ENCODE peak calls at places on chromosomes 5 and 9, in four cellular contexts. Y is lower lobe of right lung; C is CD8-positive, alpha-beta T cell; Q is spleen. L is an unnamed sample.

GRCh38 chr5:178940569-178941360 is at the start of gene ZNF454:
- DNase-seq in Y (peak), C (no peak), Q (peak), L (no peak)

GRCh38 chr5:141488591-141489478 is at the start of gene PCDHGC5:
- DNase-seq in Y (no peak), C (no peak), Q (no peak), L (no peak)

GRCh38 chr9:124510650-124511425 is 3.6 kb upstream of the NR5A1 start:
- DNase-seq in Y (no peak), C (no peak), Q (no peak), L (no peak)

GRCh38 chr5:170439246-170439943 is 50.2 kb upstream of the KCNMB1 start:
- DNase-seq in Y (no peak), C (no peak), Q (no peak), L (no peak)

GRCh38 chr5:68872088-68872842 is 221.5 kb upstream of the SLC30A5 start:
- DNase-seq in Y (no peak), C (no peak), Q (no peak), L (no peak)

GRCh38 chr5:154313360-154314017 is 123.0 kb downstream of the GALNT10 start:
- DNase-seq in Y (no peak), C (no peak), Q (no peak), L (no peak)

GRCh38 chr5:143605403-143606005 is 202.0 kb upstream of the NR3C1 start:
- DNase-seq in Y (no peak), C (no peak), Q (no peak), L (peak)

GRCh38 chr9:120965344-120966004 is 38.9 kb upstream of the TRAF1 start:
- DNase-seq in Y (no peak), C (no peak), Q (no peak), L (no peak)

GRCh38 chr5:25754895-25755294 is 1110.1 kb upstream of the CDH10 start:
- DNase-seq in Y (no peak), C (no peak), Q (no peak), L (no peak)

GRCh38 chr9:132411091-132411508 is 1.1 kb downstream of the CFAP77 start:
- DNase-seq in Y (peak), C (peak), Q (peak), L (peak)

GRCh38 chr5:168357881-168358280 is 66.4 kb downstream of the WWC1 start:
- DNase-seq in Y (no peak), C (no peak), Q (no peak), L (no peak)

GRCh38 chr5:168353216-168353957 is 61.9 kb downstream of the WWC1 start:
- DNase-seq in Y (no peak), C (no peak), Q (no peak), L (no peak)

GRCh38 chr5:168356592-168356991 is 65.1 kb downstream of the WWC1 start:
- DNase-seq in Y (no peak), C (no peak), Q (no peak), L (no peak)

GRCh38 chr5:168356171-168356570 is 64.7 kb downstream of the WWC1 start:
- DNase-seq in Y (no peak), C (no peak), Q (no peak), L (no peak)

DNA sequence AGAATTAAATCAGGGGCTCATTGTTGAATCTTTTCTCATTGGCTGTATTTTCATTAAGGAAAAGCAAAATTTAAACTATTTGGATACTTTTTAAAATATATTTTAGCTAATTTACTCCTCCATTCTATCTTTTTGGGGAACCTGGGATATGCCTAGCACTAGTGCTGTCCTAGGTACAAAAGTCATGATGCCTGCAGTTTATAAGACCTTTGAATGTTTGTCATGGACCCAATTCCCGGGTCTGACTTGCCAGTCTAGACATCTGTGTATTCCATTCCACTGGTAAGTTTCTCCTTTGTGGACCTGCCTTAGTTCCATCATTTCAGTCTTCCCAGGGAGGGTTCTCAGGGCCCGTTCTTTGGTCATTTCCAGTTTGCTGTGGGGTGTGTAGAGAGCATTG is 63.0 kb downstream of the WWC1 start:
- DNase-seq in Y (no peak), C (no peak), Q (no peak), L (no peak)
- H3K27ac ChIP-seq in Y (no peak), C (no peak), Q (no peak), L (no peak)

DNA sequence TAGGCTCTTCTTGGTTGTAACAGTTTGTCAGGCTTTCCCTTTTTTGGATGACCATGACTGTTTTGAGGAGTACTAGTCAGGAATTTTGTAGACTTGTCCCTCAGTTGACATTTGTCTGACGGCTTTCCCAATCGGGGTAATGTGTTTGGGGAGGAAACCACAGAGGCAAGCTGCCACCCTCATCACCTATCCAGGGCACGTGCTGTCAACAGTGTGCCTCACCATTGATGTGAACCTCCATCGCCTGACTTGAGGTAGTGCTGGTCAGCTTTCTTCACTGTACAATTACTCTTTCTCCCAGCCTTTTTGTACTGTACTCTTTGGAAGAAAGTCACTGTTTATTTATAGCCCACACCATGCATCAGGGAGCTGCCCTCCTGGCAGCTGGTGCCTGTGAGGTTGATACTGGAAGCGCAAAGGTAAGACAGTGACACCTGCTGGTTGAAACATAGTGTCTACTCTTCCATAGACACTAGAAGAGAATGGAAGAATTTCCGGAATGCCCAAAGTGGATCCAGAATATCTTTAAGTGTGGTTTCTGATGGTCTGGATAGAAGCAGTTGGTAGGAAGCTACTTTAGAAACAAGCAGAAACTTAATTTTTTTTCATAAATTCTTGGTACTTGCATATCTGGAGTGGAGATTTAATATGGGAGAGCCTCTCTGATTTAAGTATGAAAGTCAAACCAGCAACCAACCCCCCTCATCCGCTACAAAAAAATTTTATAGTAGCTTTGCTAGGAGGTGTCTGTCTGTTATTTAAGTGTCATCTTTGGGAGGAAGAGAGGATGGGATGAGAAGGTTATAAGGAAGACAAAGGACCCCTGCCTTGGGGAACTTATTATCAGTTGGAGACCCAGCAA is 69.3 kb downstream of the SNX30 start:
- DNase-seq in Y (no peak), C (no peak), Q (no peak), L (peak)
- H3K27ac ChIP-seq in Y (no peak), C (no peak), Q (no peak), L (no peak)

GRCh38 chr9:37509536-37509935 is 23.8 kb downstream of the POLR1E start:
- DNase-seq in Y (no peak), C (no peak), Q (no peak), L (no peak)
- H3K27ac ChIP-seq in Y (no peak), C (no peak), Q (no peak), L (no peak)

GRCh38 chr9:133887540-133888047 is 104.5 kb downstream of the VAV2 start:
- DNase-seq in Y (no peak), C (no peak), Q (no peak), L (no peak)
- H3K27ac ChIP-seq in Y (no peak), C (no peak), Q (no peak), L (no peak)

GRCh38 chr5:96329294-96329693 is 103.8 kb downstream of the PCSK1 start:
- DNase-seq in Y (no peak), C (no peak), Q (no peak), L (no peak)

GRCh38 chr5:96331210-96331609 is 101.8 kb downstream of the PCSK1 start:
- DNase-seq in Y (no peak), C (no peak), Q (no peak), L (no peak)

GRCh38 chr5:96331681-96332361 is 101.2 kb downstream of the PCSK1 start:
- DNase-seq in Y (no peak), C (no peak), Q (no peak), L (no peak)

GRCh38 chr5:96330532-96331140 is 102.4 kb downstream of the PCSK1 start:
- DNase-seq in Y (no peak), C (no peak), Q (no peak), L (no peak)

DNA sequence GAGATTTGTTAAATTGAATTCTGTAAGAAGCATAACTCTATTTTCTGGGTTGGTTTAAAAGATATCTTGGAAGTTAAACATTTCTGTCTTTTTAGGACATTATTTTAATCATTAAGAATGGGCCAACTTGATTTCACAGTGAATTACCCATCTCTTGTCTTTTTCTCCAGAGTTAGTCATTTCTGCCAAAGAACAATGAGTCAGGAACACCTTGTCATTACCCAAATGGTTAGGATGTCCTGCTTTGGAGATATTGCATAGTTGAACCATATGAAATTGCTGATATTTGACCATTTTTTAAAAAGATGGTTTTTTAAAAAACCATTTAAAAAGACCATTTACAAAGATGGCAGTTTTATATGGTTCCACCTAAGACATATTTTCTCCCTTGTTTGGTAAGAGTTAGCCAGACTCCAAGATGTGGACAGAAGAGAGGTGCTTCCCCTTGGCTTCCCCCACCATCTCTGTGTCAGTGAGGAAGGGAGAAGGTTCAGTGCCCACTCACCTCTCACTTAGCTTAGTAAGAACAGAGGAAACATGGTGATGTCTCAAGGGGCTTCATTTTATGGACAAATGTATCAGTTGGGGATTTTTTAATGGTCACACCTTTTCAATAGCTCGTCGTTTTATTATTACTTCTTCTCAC is 103.0 kb downstream of the PCSK1 start:
- DNase-seq in Y (no peak), C (no peak), Q (no peak), L (no peak)
- H3K27ac ChIP-seq in Y (no peak), C (no peak), Q (no peak), L (no peak)

GRCh38 chr9:137204731-137205125 is 720 bp downstream of the TMEM203 start:
- DNase-seq in Y (no peak), C (no peak), Q (no peak), L (no peak)

GRCh38 chr9:137202966-137203365 is 2.4 kb upstream of the TPRN start:
- DNase-seq in Y (no peak), C (no peak), Q (no peak), L (no peak)

GRCh38 chr9:137200311-137201204 is at the start of gene TPRN:
- DNase-seq in Y (peak), C (peak), Q (peak), L (peak)

GRCh38 chr9:137201205-137201868 is 796 bp upstream of the TPRN start:
- DNase-seq in Y (no peak), C (no peak), Q (no peak), L (no peak)

DNA sequence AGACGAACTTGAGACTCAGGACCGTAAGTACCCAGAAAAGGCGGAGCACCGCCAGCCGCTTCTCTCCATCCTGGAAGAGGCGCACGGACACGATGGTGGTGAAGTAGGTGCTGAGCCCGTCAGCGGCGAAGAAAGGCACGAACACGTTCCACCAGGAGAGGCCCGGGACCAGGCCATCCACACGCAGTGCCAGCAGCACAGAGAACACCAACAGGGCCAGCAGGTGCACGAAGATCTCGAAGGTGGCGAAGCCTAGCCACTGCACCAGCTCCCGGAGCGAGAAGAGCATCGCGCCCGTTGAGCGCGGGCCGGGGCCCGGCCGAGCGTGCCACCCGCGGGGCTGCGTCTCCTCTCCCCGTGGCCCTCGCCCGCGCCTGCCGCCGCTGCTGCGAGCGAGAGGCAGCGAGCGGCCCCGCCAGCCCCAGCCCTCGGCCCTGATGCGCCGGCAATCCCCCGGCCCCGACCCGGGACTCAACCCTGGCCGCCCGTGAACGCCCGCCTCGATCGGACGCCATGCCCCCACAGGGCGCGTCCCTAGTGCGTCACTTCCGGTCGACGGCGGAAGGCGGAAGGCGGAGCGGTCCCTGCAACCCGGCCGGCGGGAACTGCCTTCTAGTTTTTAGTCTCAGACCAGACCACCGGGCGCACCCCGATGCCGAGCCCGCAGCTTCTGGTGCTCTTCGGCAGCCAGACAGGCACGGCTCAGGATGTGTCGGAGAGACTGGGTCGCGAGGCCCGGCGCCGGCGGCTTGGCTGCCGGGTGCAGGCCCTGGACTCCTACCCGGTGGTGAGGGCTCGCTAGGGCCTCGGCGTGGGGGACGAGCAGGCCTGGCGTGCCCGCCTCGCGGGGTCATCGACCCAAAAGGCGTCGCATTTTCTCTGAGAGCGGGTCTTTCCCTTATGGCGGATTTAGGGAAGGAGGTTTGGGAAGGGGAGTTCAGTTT is at the start of the genes NDOR1 and TMEM203:
- DNase-seq in Y (peak), C (peak), Q (peak), L (peak)
- H3K27ac ChIP-seq in Y (peak), C (peak), Q (peak), L (peak)

DNA sequence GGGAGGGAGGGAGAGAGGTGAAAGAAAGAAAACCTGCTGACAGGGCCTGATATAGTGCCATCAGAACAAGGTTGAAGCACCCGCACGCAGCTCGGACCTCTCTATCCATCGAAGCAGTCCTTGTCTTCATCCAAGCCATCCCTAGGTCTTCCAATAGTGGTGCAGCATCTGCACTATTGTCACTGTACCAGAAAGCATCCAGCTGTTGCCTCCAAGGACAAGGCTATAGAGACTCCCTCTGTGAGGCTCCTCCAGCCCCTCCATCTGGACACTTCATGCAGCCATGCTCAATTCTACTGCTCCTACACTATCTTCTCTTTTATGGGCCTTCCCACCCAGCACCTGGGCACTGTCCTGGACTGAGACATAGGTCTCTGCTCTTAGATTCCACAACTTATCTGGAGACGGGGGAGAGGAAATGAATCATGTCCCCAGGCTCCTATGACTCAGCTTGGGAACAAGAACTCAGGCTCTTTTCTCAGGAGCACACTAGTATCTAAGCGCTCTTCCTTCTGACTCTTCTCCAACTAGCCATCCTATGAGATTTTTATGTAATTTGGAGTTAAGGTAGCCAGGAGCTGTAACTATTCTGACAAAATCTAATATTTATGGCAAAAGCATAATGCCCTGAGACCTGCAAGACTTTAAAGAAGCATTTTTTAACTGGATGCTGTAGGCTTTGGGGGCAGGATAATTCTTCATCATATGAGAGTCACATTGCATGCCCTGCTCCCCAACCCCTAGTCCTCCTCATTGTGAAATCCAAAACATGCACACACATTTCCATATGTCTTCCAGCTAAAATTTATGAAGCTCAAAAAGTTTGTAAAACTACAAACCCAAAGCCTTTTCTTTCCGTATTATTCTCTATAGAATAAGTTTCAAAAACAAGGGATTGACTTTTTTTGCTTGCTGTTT is 446.8 kb downstream of the CCDC171 start:
- DNase-seq in Y (no peak), C (no peak), Q (no peak), L (no peak)
- H3K27ac ChIP-seq in Y (no peak), C (no peak), Q (no peak), L (no peak)

DNA sequence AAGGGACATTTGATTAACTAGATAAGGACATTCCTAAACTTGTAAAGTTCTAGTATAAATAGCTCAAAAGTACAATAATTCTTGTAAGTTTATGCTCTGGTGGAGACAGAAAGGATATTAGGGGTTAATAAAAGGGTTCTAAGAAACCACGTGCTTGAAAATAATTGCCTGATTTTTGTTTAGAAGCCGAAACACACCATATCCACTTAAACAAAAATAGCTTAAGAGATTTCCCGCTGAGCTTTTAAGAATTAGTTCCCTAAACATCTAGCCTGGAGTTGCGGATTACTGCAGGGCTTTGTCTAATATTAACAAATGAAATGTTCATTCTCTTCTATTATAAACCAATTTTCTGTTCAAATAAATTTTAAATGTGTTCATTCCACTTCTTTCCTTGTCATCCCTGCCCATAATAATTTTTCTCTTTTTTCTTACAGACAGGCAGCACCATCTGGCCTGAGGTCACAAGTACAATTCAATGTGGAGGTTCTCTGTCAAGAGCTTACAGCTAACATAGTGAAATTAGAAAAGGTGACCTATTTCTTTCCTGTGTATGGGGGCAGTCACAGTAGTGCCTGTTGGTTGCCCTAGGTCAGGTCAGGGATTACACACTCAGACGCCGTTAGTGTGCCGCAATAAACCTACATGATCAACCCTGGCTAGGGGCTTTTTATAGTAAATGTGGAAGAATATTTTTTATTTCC is 65.3 kb downstream of the GRAMD2B start:
- DNase-seq in Y (no peak), C (no peak), Q (no peak), L (no peak)
- H3K27ac ChIP-seq in Y (no peak), C (no peak), Q (no peak), L (no peak)

DNA sequence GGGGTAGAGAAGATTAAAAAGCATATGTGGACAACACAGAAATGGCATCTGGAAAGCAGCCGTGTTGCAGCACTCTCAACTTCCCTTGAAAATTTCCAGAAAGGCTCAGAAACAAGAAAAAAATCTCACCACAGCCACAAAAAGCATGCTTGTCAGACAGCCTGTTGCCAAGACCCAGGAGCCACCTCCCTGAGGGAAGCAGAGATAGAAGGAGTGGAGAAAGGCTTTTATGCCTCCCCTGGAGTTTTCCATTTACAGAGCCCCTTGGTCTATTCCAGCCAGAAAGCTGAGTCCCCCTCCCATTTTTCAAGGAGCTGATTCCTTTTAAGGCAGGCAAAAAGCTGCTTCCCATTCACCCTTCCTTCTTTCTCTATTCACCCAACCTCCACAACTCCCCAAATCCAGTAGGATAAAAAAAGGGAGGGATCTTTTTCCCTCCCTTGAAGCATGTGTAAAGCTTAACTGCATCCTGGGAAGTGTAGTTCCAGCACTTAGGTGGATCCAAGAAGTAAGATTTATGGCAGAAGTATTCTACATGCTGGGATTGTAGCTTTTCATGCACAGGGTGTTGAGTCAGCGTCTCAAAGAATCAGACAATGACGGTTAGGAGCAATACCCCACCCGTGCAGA is 37.1 kb upstream of the PALM2AKAP2 start:
- DNase-seq in Y (no peak), C (no peak), Q (no peak), L (no peak)
- H3K27ac ChIP-seq in Y (no peak), C (no peak), Q (no peak), L (no peak)

L was measured in naive thymus-derived CD4-positive, alpha-beta T cell.